ENCODE peak calls at places on chromosome 9, in eight cellular contexts. One of them, this sample, is unnamed.
A peak's percentile ranks its signal among the peaks of the same experiment; 100 is the strongest.

GRCh38 chr9:21782207-21782606 is 20.2 kb upstream of the MTAP start:
- DNase-seq in SK-N-SH: no peak
- DNase-seq in GM23338: no peak
- DNase-seq in A549: no peak
- DNase-seq in HL-60: no peak
- DNase-seq in K562: no peak
- DNase-seq in GM12878: no peak
- DNase-seq in HepG2: no peak
- DNase-seq in this sample: peak; percentile 91

GRCh38 chr9:98767196-98767595 is 29.2 kb downstream of the ANKS6 start:
- DNase-seq in SK-N-SH: no peak
- DNase-seq in GM23338: no peak
- DNase-seq in A549: no peak
- DNase-seq in HL-60: no peak
- DNase-seq in K562: no peak
- DNase-seq in GM12878: no peak
- DNase-seq in HepG2: no peak
- DNase-seq in this sample: no peak

GRCh38 chr9:27572918-27573698 is at the start of gene C9orf72:
- DNase-seq in SK-N-SH: peak; percentile 94
- DNase-seq in GM23338: peak; percentile 72
- DNase-seq in A549: peak; percentile 67
- DNase-seq in HL-60: peak; percentile 49
- DNase-seq in K562: peak; percentile 55
- DNase-seq in GM12878: no peak
- DNase-seq in HepG2: peak; percentile 27
- DNase-seq in this sample: no peak

GRCh38 chr9:19030899-19031298 is 2.1 kb downstream of the SAXO1 start:
- DNase-seq in SK-N-SH: no peak
- DNase-seq in GM23338: no peak
- DNase-seq in A549: no peak
- DNase-seq in HL-60: no peak
- DNase-seq in K562: no peak
- DNase-seq in GM12878: no peak
- DNase-seq in HepG2: no peak
- DNase-seq in this sample: no peak

GRCh38 chr9:112555844-112556482 is 69.3 kb downstream of the KIAA1958 start:
- DNase-seq in SK-N-SH: no peak
- DNase-seq in GM23338: no peak
- DNase-seq in A549: no peak
- DNase-seq in HL-60: no peak
- DNase-seq in K562: no peak
- DNase-seq in GM12878: no peak
- DNase-seq in HepG2: peak; percentile 33
- DNase-seq in this sample: no peak

GRCh38 chr9:68704804-68705635 is at the start of gene PIP5K1B:
- DNase-seq in SK-N-SH: peak; percentile 47
- DNase-seq in GM23338: peak; percentile 82
- DNase-seq in A549: peak; percentile 17
- DNase-seq in HL-60: peak; percentile 93
- DNase-seq in K562: peak; percentile 84
- DNase-seq in GM12878: no peak
- DNase-seq in HepG2: peak; percentile 70
- DNase-seq in this sample: no peak

GRCh38 chr9:126851286-126851880 is 9.1 kb upstream of the ZBTB34 start:
- DNase-seq in SK-N-SH: no peak
- DNase-seq in GM23338: no peak
- DNase-seq in A549: no peak
- DNase-seq in HL-60: no peak
- DNase-seq in K562: no peak
- DNase-seq in GM12878: no peak
- DNase-seq in HepG2: no peak
- DNase-seq in this sample: no peak

GRCh38 chr9:6959275-6960000 is 201.7 kb downstream of the KDM4C start:
- DNase-seq in SK-N-SH: no peak
- DNase-seq in GM23338: no peak
- DNase-seq in A549: no peak
- DNase-seq in HL-60: no peak
- DNase-seq in K562: no peak
- DNase-seq in GM12878: no peak
- DNase-seq in HepG2: no peak
- DNase-seq in this sample: no peak

GRCh38 chr9:105835721-105836120 is 141.4 kb downstream of the TMEM38B start:
- DNase-seq in SK-N-SH: no peak
- DNase-seq in GM23338: no peak
- DNase-seq in A549: no peak
- DNase-seq in HL-60: no peak
- DNase-seq in K562: no peak
- DNase-seq in GM12878: no peak
- DNase-seq in HepG2: no peak
- DNase-seq in this sample: no peak

GRCh38 chr9:89387197-89387849 is 69.0 kb downstream of the SECISBP2 start:
- DNase-seq in SK-N-SH: no peak
- DNase-seq in GM23338: no peak
- DNase-seq in A549: no peak
- DNase-seq in HL-60: no peak
- DNase-seq in K562: no peak
- DNase-seq in GM12878: no peak
- DNase-seq in HepG2: no peak
- DNase-seq in this sample: no peak
- TF ChIP-seq REST in SK-N-SH: no peak
- TF ChIP-seq REST in GM23338: no peak
- TF ChIP-seq REST in A549: no peak
- TF ChIP-seq REST in HL-60: no peak
- TF ChIP-seq REST in K562: no peak
- TF ChIP-seq REST in GM12878: no peak
- TF ChIP-seq REST in HepG2: no peak
- TF ChIP-seq REST in this sample: no peak

GRCh38 chr9:134407123-134407779 is 81.0 kb downstream of the RXRA start:
- DNase-seq in SK-N-SH: peak; percentile 97
- DNase-seq in GM23338: peak; percentile 57
- DNase-seq in A549: peak; percentile 98
- DNase-seq in HL-60: peak; percentile 97
- DNase-seq in K562: peak; percentile 90
- DNase-seq in GM12878: peak; percentile 70
- DNase-seq in HepG2: no peak
- DNase-seq in this sample: peak; percentile 45
- TF ChIP-seq REST in SK-N-SH: no peak
- TF ChIP-seq REST in GM23338: no peak
- TF ChIP-seq REST in A549: no peak
- TF ChIP-seq REST in HL-60: no peak
- TF ChIP-seq REST in K562: no peak
- TF ChIP-seq REST in GM12878: no peak
- TF ChIP-seq REST in HepG2: no peak
- TF ChIP-seq REST in this sample: no peak

DNA sequence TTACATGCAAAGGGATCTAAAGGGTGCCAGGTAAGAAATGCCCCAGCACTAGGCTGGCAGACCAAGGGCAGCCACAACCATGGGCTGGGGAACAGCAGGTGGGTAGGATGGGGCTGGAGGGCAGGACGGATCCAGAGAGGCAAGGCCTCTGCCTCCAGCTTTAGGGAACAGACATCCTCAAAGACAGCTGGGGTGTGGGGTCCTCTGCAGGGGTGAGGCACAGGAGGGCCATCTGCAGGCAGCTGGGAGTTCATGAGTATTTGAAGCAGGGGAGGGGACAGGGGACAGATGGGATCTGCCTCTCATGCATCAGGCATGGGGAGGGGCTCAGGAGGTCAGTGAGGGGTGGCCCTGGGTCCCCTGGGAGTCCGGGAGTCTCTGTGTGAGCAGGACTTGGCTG is 3.9 kb downstream of the SUSD3 start:
- DNase-seq in SK-N-SH: no peak
- DNase-seq in GM23338: peak; percentile 27
- DNase-seq in A549: no peak
- DNase-seq in HL-60: no peak
- DNase-seq in K562: no peak
- DNase-seq in GM12878: no peak
- DNase-seq in HepG2: no peak
- DNase-seq in this sample: no peak
- TF ChIP-seq REST in SK-N-SH: no peak
- TF ChIP-seq REST in GM23338: no peak
- TF ChIP-seq REST in A549: no peak
- TF ChIP-seq REST in HL-60: no peak
- TF ChIP-seq REST in K562: no peak
- TF ChIP-seq REST in GM12878: no peak
- TF ChIP-seq REST in HepG2: no peak
- TF ChIP-seq REST in this sample: no peak

GRCh38 chr9:137030528-137030927 is 1.4 kb downstream of the FUT7 start:
- DNase-seq in SK-N-SH: no peak
- DNase-seq in GM23338: no peak
- DNase-seq in A549: no peak
- DNase-seq in HL-60: peak; percentile 99
- DNase-seq in K562: no peak
- DNase-seq in GM12878: peak; percentile 42
- DNase-seq in HepG2: no peak
- DNase-seq in this sample: no peak

GRCh38 chr9:137028013-137028280 is at the start of gene ABCA2:
- DNase-seq in SK-N-SH: no peak
- DNase-seq in GM23338: no peak
- DNase-seq in A549: no peak
- DNase-seq in HL-60: no peak
- DNase-seq in K562: no peak
- DNase-seq in GM12878: no peak
- DNase-seq in HepG2: no peak
- DNase-seq in this sample: no peak

GRCh38 chr9:137028281-137029057 is 432 bp upstream of the ABCA2 start:
- DNase-seq in SK-N-SH: peak; percentile 91
- DNase-seq in GM23338: peak; percentile 78
- DNase-seq in A549: no peak
- DNase-seq in HL-60: peak; percentile 91
- DNase-seq in K562: peak; percentile 81
- DNase-seq in GM12878: no peak
- DNase-seq in HepG2: no peak
- DNase-seq in this sample: no peak

GRCh38 chr9:137030006-137030405 is 1.9 kb downstream of the FUT7 start:
- DNase-seq in SK-N-SH: no peak
- DNase-seq in GM23338: no peak
- DNase-seq in A549: no peak
- DNase-seq in HL-60: peak; percentile 66
- DNase-seq in K562: no peak
- DNase-seq in GM12878: no peak
- DNase-seq in HepG2: no peak
- DNase-seq in this sample: no peak

DNA sequence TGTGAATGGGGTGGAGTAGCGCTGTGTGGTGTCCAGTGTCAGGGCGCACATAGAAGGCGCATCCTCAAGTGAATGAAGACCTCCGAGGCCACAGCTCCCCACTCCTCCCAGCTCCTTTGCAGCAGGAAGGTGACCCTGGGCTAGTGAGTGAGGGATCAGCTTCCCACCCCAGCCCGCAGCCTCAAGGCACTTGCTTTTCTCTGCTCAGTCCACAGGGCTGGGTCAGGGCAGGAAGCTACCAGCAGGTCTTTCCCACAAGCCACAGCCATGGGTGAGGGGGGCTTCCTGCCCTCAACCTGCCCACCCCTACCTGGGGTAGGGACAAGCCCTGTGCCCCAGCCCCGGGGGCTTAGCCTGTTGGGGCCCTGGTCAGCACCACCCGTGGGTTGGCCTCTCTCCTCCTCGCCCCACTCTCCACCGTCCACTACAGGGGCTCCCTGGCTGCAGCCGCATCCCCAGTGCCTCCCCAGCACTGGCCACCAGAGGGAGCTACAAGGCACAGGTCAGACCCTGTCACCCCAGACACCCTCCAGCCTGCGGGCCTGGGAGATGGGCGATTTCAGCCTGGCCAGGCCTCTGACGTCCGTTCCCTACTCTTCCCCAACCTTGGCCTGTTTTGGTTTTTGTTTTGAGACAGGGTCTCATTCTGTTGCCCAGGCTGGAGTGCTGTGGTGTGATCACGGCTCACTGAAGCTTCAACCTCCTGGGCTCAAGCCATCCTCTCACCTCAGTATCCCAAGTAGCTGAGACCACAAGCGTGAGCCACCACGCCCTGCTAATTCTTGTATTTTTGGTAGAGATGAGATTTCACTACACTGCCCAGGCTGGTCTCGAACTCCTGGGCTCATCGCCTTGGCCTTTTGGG is 1.3 kb upstream of the ABCA2 start:
- DNase-seq in SK-N-SH: peak; percentile 90
- DNase-seq in GM23338: peak; percentile 82
- DNase-seq in A549: peak; percentile 67
- DNase-seq in HL-60: peak; percentile 90
- DNase-seq in K562: peak; percentile 89
- DNase-seq in GM12878: no peak
- DNase-seq in HepG2: peak; percentile 54
- DNase-seq in this sample: no peak
- TF ChIP-seq REST in SK-N-SH: no peak
- TF ChIP-seq REST in GM23338: peak; percentile 7
- TF ChIP-seq REST in A549: no peak
- TF ChIP-seq REST in HL-60: no peak
- TF ChIP-seq REST in K562: no peak
- TF ChIP-seq REST in GM12878: no peak
- TF ChIP-seq REST in HepG2: no peak
- TF ChIP-seq REST in this sample: no peak

GRCh38 chr9:94719878-94720277 is 6.6 kb upstream of the AOPEP start:
- DNase-seq in SK-N-SH: no peak
- DNase-seq in GM23338: no peak
- DNase-seq in A549: no peak
- DNase-seq in HL-60: no peak
- DNase-seq in K562: no peak
- DNase-seq in GM12878: no peak
- DNase-seq in HepG2: no peak
- DNase-seq in this sample: no peak
- TF ChIP-seq REST in SK-N-SH: no peak
- TF ChIP-seq REST in GM23338: no peak
- TF ChIP-seq REST in A549: no peak
- TF ChIP-seq REST in HL-60: no peak
- TF ChIP-seq REST in K562: no peak
- TF ChIP-seq REST in GM12878: no peak
- TF ChIP-seq REST in HepG2: no peak
- TF ChIP-seq REST in this sample: no peak

This sample was measured in HCT116.